ENCODE peak calls at places on chromosomes 2 and 18, in six cellular contexts. One of them, this sample, is unnamed.

GRCh38 chr18:14978962-14979535 is 231.1 kb downstream of the ANKRD30B start:
- DNase-seq in WERI-Rb-1: peak
- DNase-seq in skeletal muscle cell: no peak
- DNase-seq in uterus: no peak
- DNase-seq in cardiac fibroblast: peak
- DNase-seq in hepatocyte: no peak
- DNase-seq in this sample: peak

GRCh38 chr2:161250864-161251436 is 57.3 kb upstream of the PSMD14 start:
- DNase-seq in skeletal muscle cell: no peak
- DNase-seq in hepatocyte: peak
- DNase-seq in WERI-Rb-1: peak
- DNase-seq in cardiac fibroblast: peak
- DNase-seq in uterus: no peak
- DNase-seq in this sample: peak

GRCh38 chr2:168490916-168491605 is 35.0 kb downstream of the CERS6 start:
- DNase-seq in uterus: no peak
- DNase-seq in WERI-Rb-1: no peak
- DNase-seq in cardiac fibroblast: peak
- DNase-seq in hepatocyte: no peak
- DNase-seq in skeletal muscle cell: no peak
- DNase-seq in this sample: no peak

GRCh38 chr2:118089015-118089800 is 937 bp downstream of the INSIG2 start:
- DNase-seq in WERI-Rb-1: no peak
- DNase-seq in uterus: peak
- DNase-seq in skeletal muscle cell: no peak
- DNase-seq in cardiac fibroblast: peak
- DNase-seq in hepatocyte: peak
- DNase-seq in this sample: peak

GRCh38 chr2:160227252-160227651 is 27.2 kb upstream of the ITGB6 start:
- DNase-seq in uterus: no peak
- DNase-seq in WERI-Rb-1: no peak
- DNase-seq in hepatocyte: peak
- DNase-seq in skeletal muscle cell: peak
- DNase-seq in cardiac fibroblast: peak
- DNase-seq in this sample: no peak

GRCh38 chr2:55864351-55865084 is 59.1 kb downstream of the EFEMP1 start:
- DNase-seq in skeletal muscle cell: no peak
- DNase-seq in cardiac fibroblast: no peak
- DNase-seq in WERI-Rb-1: no peak
- DNase-seq in uterus: no peak
- DNase-seq in hepatocyte: no peak
- DNase-seq in this sample: no peak

GRCh38 chr18:11947214-11948119 is 33.8 kb upstream of the IMPA2 start:
- DNase-seq in hepatocyte: peak
- DNase-seq in cardiac fibroblast: peak
- DNase-seq in skeletal muscle cell: peak
- DNase-seq in WERI-Rb-1: no peak
- DNase-seq in uterus: peak
- DNase-seq in this sample: peak

GRCh38 chr2:232502513-232502900 is 14.9 kb upstream of the ECEL1 start:
- DNase-seq in WERI-Rb-1: no peak
- DNase-seq in uterus: no peak
- DNase-seq in cardiac fibroblast: no peak
- DNase-seq in hepatocyte: no peak
- DNase-seq in skeletal muscle cell: no peak
- DNase-seq in this sample: no peak

GRCh38 chr2:177340158-177340557 is 52.4 kb upstream of the AGPS start:
- DNase-seq in hepatocyte: no peak
- DNase-seq in WERI-Rb-1: no peak
- DNase-seq in cardiac fibroblast: no peak
- DNase-seq in skeletal muscle cell: no peak
- DNase-seq in uterus: no peak
- DNase-seq in this sample: no peak

GRCh38 chr18:25066536-25066935 is 285.4 kb downstream of the ZNF521 start:
- DNase-seq in cardiac fibroblast: no peak
- DNase-seq in uterus: no peak
- DNase-seq in hepatocyte: no peak
- DNase-seq in skeletal muscle cell: no peak
- DNase-seq in WERI-Rb-1: no peak
- DNase-seq in this sample: peak

GRCh38 chr18:25062720-25063119 is 289.2 kb downstream of the ZNF521 start:
- DNase-seq in hepatocyte: no peak
- DNase-seq in uterus: no peak
- DNase-seq in cardiac fibroblast: no peak
- DNase-seq in WERI-Rb-1: no peak
- DNase-seq in skeletal muscle cell: no peak
- DNase-seq in this sample: no peak

GRCh38 chr18:25072205-25072604 is 279.8 kb downstream of the ZNF521 start:
- DNase-seq in cardiac fibroblast: no peak
- DNase-seq in uterus: no peak
- DNase-seq in skeletal muscle cell: no peak
- DNase-seq in hepatocyte: no peak
- DNase-seq in WERI-Rb-1: no peak
- DNase-seq in this sample: no peak

DNA sequence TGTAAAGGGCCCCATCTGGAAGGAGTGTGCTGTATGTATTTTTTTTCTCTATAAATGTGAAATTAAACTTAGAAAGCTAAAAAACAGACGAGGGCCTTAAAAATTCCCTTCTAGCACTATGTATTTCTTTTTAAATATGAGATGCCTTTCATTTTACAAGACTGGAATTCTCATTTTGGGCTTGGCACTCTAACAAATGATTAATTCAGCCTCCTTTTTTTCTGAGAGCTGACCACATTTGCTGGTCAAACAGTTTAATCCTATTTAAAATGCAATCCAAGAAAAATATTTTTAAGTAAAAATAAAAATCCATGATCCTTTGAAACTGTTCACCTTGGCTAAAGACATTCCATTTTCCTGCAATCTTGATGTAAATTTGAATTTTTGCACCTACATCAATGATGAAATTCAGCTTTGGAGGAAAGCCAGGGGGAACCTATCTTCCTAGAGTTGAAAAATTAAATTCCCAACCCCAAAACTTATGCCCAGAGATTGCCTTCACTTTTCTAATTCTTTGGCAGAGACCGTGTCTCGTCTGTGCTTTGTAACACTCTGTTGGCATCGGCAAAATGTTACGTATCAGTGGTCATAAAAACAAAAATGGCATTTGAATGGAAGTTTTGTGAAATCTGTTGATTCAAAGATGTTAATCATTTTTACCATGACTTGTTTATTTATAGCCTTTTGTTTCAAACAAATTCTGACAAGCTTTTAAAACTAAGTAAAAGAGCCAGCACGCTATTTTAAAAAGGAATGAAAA is 284.5 kb downstream of the ZNF521 start:
- DNase-seq in skeletal muscle cell: no peak
- DNase-seq in cardiac fibroblast: no peak
- DNase-seq in hepatocyte: no peak
- DNase-seq in uterus: no peak
- DNase-seq in WERI-Rb-1: no peak
- DNase-seq in this sample: peak
- H3K4me3 ChIP-seq in skeletal muscle cell: no peak
- H3K4me3 ChIP-seq in cardiac fibroblast: no peak
- H3K4me3 ChIP-seq in hepatocyte: no peak
- H3K4me3 ChIP-seq in uterus: no peak
- H3K4me3 ChIP-seq in WERI-Rb-1: no peak
- H3K4me3 ChIP-seq in this sample: no peak

GRCh38 chr2:167048829-167049228 is 160.5 kb downstream of the XIRP2 start:
- DNase-seq in cardiac fibroblast: no peak
- DNase-seq in uterus: no peak
- DNase-seq in hepatocyte: no peak
- DNase-seq in WERI-Rb-1: no peak
- DNase-seq in skeletal muscle cell: no peak
- DNase-seq in this sample: no peak
- H3K4me3 ChIP-seq in cardiac fibroblast: no peak
- H3K4me3 ChIP-seq in uterus: no peak
- H3K4me3 ChIP-seq in hepatocyte: no peak
- H3K4me3 ChIP-seq in WERI-Rb-1: no peak
- H3K4me3 ChIP-seq in skeletal muscle cell: no peak
- H3K4me3 ChIP-seq in this sample: no peak

DNA sequence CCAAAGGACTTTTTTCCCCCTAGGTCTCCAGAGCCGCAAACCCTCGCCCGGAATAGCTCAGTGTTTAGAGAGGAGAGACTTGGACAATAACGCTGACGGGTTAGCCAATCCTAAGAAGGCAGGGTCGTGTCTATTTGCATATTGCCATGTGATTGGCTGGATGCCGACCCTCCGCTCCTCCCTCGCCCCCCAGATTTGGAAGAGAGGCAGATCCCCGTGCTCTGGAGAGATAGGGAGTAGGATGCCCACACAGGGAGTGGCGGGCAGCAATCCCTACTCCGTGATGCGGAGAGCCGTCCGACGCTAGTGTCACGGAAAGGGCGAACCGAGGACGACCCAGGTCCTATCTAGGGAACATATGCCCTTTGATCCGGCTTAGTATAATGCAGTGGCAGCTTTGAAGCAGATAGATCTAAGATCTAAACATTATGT is 1.4 kb downstream of the WNT6 start:
- DNase-seq in hepatocyte: peak
- DNase-seq in skeletal muscle cell: no peak
- DNase-seq in uterus: peak
- DNase-seq in WERI-Rb-1: peak
- DNase-seq in cardiac fibroblast: peak
- DNase-seq in this sample: peak
- H3K4me3 ChIP-seq in hepatocyte: no peak
- H3K4me3 ChIP-seq in skeletal muscle cell: no peak
- H3K4me3 ChIP-seq in uterus: peak
- H3K4me3 ChIP-seq in WERI-Rb-1: peak
- H3K4me3 ChIP-seq in cardiac fibroblast: no peak
- H3K4me3 ChIP-seq in this sample: no peak

GRCh38 chr2:217759991-217760390 is 242.8 kb downstream of the TNS1 start:
- DNase-seq in skeletal muscle cell: no peak
- DNase-seq in cardiac fibroblast: no peak
- DNase-seq in hepatocyte: no peak
- DNase-seq in WERI-Rb-1: no peak
- DNase-seq in uterus: no peak
- DNase-seq in this sample: no peak

GRCh38 chr2:217757108-217757463 is 245.7 kb downstream of the TNS1 start:
- DNase-seq in WERI-Rb-1: no peak
- DNase-seq in skeletal muscle cell: no peak
- DNase-seq in cardiac fibroblast: no peak
- DNase-seq in hepatocyte: no peak
- DNase-seq in uterus: no peak
- DNase-seq in this sample: no peak

GRCh38 chr2:217753460-217754200 is 249.2 kb downstream of the TNS1 start:
- DNase-seq in skeletal muscle cell: no peak
- DNase-seq in WERI-Rb-1: no peak
- DNase-seq in uterus: no peak
- DNase-seq in cardiac fibroblast: peak
- DNase-seq in hepatocyte: peak
- DNase-seq in this sample: peak

GRCh38 chr2:217755027-217755756 is 247.6 kb downstream of the TNS1 start:
- DNase-seq in cardiac fibroblast: no peak
- DNase-seq in uterus: no peak
- DNase-seq in WERI-Rb-1: no peak
- DNase-seq in skeletal muscle cell: no peak
- DNase-seq in hepatocyte: no peak
- DNase-seq in this sample: no peak

GRCh38 chr2:217756375-217757107 is 246.3 kb downstream of the TNS1 start:
- DNase-seq in uterus: peak
- DNase-seq in skeletal muscle cell: no peak
- DNase-seq in hepatocyte: peak
- DNase-seq in cardiac fibroblast: peak
- DNase-seq in WERI-Rb-1: peak
- DNase-seq in this sample: peak
- H3K4me3 ChIP-seq in uterus: peak
- H3K4me3 ChIP-seq in skeletal muscle cell: peak
- H3K4me3 ChIP-seq in hepatocyte: no peak
- H3K4me3 ChIP-seq in cardiac fibroblast: no peak
- H3K4me3 ChIP-seq in WERI-Rb-1: no peak
- H3K4me3 ChIP-seq in this sample: no peak

GRCh38 chr2:58535994-58536393 is 294.9 kb upstream of the FANCL start:
- DNase-seq in WERI-Rb-1: no peak
- DNase-seq in skeletal muscle cell: no peak
- DNase-seq in uterus: no peak
- DNase-seq in hepatocyte: peak
- DNase-seq in cardiac fibroblast: no peak
- DNase-seq in this sample: no peak

GRCh38 chr2:58540680-58541079 is 299.6 kb upstream of the FANCL start:
- DNase-seq in uterus: no peak
- DNase-seq in WERI-Rb-1: no peak
- DNase-seq in skeletal muscle cell: no peak
- DNase-seq in cardiac fibroblast: no peak
- DNase-seq in hepatocyte: no peak
- DNase-seq in this sample: no peak

GRCh38 chr2:58539973-58540372 is 298.8 kb upstream of the FANCL start:
- DNase-seq in hepatocyte: no peak
- DNase-seq in cardiac fibroblast: no peak
- DNase-seq in skeletal muscle cell: no peak
- DNase-seq in WERI-Rb-1: no peak
- DNase-seq in uterus: no peak
- DNase-seq in this sample: no peak

GRCh38 chr2:58545300-58546280 is 304.5 kb upstream of the FANCL start:
- DNase-seq in hepatocyte: no peak
- DNase-seq in skeletal muscle cell: no peak
- DNase-seq in uterus: no peak
- DNase-seq in WERI-Rb-1: no peak
- DNase-seq in cardiac fibroblast: no peak
- DNase-seq in this sample: no peak

DNA sequence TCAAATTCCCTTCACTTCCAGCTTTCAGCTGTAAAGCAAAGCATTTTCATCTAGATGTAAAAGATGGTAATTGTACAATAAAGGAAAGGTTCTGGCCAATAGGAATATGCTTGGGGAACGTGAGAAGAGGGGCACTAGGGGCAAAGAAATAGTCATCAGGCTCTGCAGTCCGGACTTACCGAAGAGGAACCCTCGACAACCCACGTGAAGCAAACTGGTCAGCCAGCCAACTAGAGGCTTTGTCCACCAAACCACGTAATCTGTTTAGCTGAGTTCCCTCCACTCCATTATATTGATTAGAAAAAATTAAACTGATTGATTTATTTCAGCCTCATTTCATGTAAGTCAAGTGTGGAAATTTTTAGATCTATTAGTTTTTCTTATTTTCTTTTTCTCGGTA is 300.4 kb upstream of the FANCL start:
- DNase-seq in skeletal muscle cell: no peak
- DNase-seq in WERI-Rb-1: peak
- DNase-seq in cardiac fibroblast: no peak
- DNase-seq in hepatocyte: no peak
- DNase-seq in uterus: no peak
- DNase-seq in this sample: no peak
- H3K4me3 ChIP-seq in skeletal muscle cell: no peak
- H3K4me3 ChIP-seq in WERI-Rb-1: no peak
- H3K4me3 ChIP-seq in cardiac fibroblast: no peak
- H3K4me3 ChIP-seq in hepatocyte: no peak
- H3K4me3 ChIP-seq in uterus: no peak
- H3K4me3 ChIP-seq in this sample: no peak

DNA sequence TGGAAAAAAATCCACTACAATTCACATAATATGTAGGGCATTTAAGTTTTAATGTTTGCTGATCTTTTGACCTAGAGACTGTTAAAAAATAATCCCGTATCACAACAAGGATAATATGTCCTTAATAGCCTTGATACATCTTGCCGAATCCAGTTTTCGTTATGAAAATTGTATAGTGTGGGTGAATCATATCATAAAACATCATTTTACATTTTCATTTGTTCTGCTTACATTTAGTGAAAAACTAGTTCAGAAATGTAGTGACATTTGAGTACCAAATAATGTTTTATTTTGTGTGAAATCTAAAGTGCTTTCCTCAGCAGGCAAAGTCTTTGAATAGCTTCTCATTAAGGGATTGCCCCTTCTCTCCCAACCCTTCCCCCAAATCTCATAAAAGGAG is 1.9 kb downstream of the AFTPH start:
- DNase-seq in cardiac fibroblast: no peak
- DNase-seq in skeletal muscle cell: no peak
- DNase-seq in hepatocyte: no peak
- DNase-seq in WERI-Rb-1: no peak
- DNase-seq in uterus: no peak
- DNase-seq in this sample: no peak
- H3K4me3 ChIP-seq in cardiac fibroblast: no peak
- H3K4me3 ChIP-seq in skeletal muscle cell: no peak
- H3K4me3 ChIP-seq in hepatocyte: peak
- H3K4me3 ChIP-seq in WERI-Rb-1: no peak
- H3K4me3 ChIP-seq in uterus: no peak
- H3K4me3 ChIP-seq in this sample: no peak